ENCODE peak calls at places on chromosomes 3 and 15, in four cellular contexts. I is tibial nerve, E is upper lobe of right lung, Y is left lung. B is an unnamed sample.

GRCh38 chr3:72161870-72162617 is 377.1 kb upstream of the PROK2 start:
- DNase-seq in I (no peak), Y (no peak), E (no peak), B (no peak)

GRCh38 chr15:38029741-38030140 is 95.3 kb downstream of the TMCO5A start:
- DNase-seq in Y (no peak), I (no peak), E (no peak), B (no peak)

GRCh38 chr15:25175033-25175788 is 220.4 kb downstream of the SNRPN start:
- DNase-seq in I (no peak), Y (peak), E (peak), B (no peak)

GRCh38 chr15:75577401-75578205 is 1.5 kb downstream of the PTPN9 start:
- DNase-seq in E (no peak), Y (no peak), I (no peak), B (no peak)

GRCh38 chr3:194205675-194206133 is 69.8 kb downstream of the HES1 start:
- DNase-seq in E (no peak), I (no peak), Y (no peak), B (peak)

GRCh38 chr15:30956216-30956803 is 35.1 kb downstream of the MTMR10 start:
- DNase-seq in I (no peak), Y (no peak), E (no peak), B (no peak)

GRCh38 chr3:157549498-157549897 is 46.3 kb upstream of the VEPH1 start:
- DNase-seq in I (no peak), E (no peak), Y (no peak), B (no peak)

GRCh38 chr3:131568460-131568859 is 65.7 kb upstream of the MRPL3 start:
- DNase-seq in Y (no peak), I (no peak), E (no peak), B (no peak)

GRCh38 chr15:26191216-26191615 is 328.1 kb upstream of the ATP10A start:
- DNase-seq in Y (no peak), I (no peak), E (no peak), B (no peak)

GRCh38 chr15:80568298-80568697 is 126.8 kb upstream of the ABHD17C start:
- DNase-seq in I (no peak), E (no peak), Y (no peak), B (no peak)

GRCh38 chr3:2657408-2657807 is 452.8 kb downstream of the IL5RA start:
- DNase-seq in I (no peak), Y (no peak), E (no peak), B (no peak)

GRCh38 chr3:180059351-180059750 is 22.6 kb upstream of the PEX5L start:
- DNase-seq in Y (no peak), E (no peak), I (no peak), B (no peak)

GRCh38 chr3:176650478-176650877 is 546.8 kb downstream of the TBL1XR1 start:
- DNase-seq in I (no peak), E (no peak), Y (no peak), B (no peak)

GRCh38 chr3:42024578-42025387 is 62.9 kb upstream of the ULK4 start:
- DNase-seq in E (no peak), Y (no peak), I (no peak), B (no peak)

GRCh38 chr3:24396338-24396737 is 98.3 kb downstream of the THRB start:
- DNase-seq in E (no peak), Y (no peak), I (no peak), B (no peak)

GRCh38 chr15:52427804-52428203 is 100.9 kb downstream of the MYO5A start:
- DNase-seq in E (no peak), I (no peak), Y (no peak), B (no peak)

GRCh38 chr3:192409838-192410683 is 317.3 kb downstream of the FGF12 start:
- DNase-seq in Y (peak), E (no peak), I (no peak), B (no peak)

GRCh38 chr3:134374791-134375541 is 719 bp upstream of the AMOTL2 start:
- DNase-seq in Y (peak), E (peak), I (no peak), B (no peak)

GRCh38 chr3:133573629-133574194 is at the start of gene CDV3:
- DNase-seq in Y (no peak), I (no peak), E (no peak), B (no peak)

GRCh38 chr15:96410175-96411055 is 79.9 kb downstream of the NR2F2 start:
- DNase-seq in E (no peak), I (no peak), Y (no peak), B (no peak)

GRCh38 chr15:84949043-84949442 is 32.6 kb upstream of the PDE8A start:
- DNase-seq in Y (no peak), I (no peak), E (no peak), B (no peak)

GRCh38 chr3:126067959-126068358 is 16.0 kb downstream of the SLC41A3 start:
- DNase-seq in E (no peak), I (no peak), Y (no peak), B (no peak)

GRCh38 chr3:44284949-44285348 is 43.3 kb downstream of the TOPAZ1 start:
- DNase-seq in Y (no peak), E (no peak), I (no peak), B (no peak)

GRCh38 chr3:141289228-141289772 is 57.7 kb downstream of the PXYLP1 start:
- DNase-seq in I (no peak), E (no peak), Y (no peak), B (no peak)

GRCh38 chr3:53162672-53163458 is 1.9 kb downstream of the PRKCD start:
- DNase-seq in E (peak), I (no peak), Y (no peak), B (no peak)

GRCh38 chr15:25900426-25900825 is 37.3 kb upstream of the ATP10A start:
- DNase-seq in E (no peak), Y (no peak), I (no peak), B (no peak)

GRCh38 chr3:129033151-129033550 is 27.4 kb upstream of the GP9 start:
- DNase-seq in E (no peak), Y (no peak), I (no peak), B (no peak)

GRCh38 chr3:32569540-32570425 is 875 bp downstream of the DYNC1LI1 start:
- DNase-seq in Y (peak), E (peak), I (no peak), B (peak)

GRCh38 chr15:38528279-38528678 is 36.3 kb downstream of the RASGRP1 start:
- DNase-seq in E (no peak), I (no peak), Y (no peak), B (no peak)

GRCh38 chr3:129829640-129830039 is 63.9 kb downstream of the TMCC1 start:
- DNase-seq in Y (no peak), I (no peak), E (no peak), B (peak)

GRCh38 chr3:194577985-194578905 is 55.0 kb downstream of the TMEM44 start:
- DNase-seq in I (no peak), Y (no peak), E (no peak), B (no peak)

GRCh38 chr3:150663461-150663860 is 40.3 kb downstream of the ERICH6 start:
- DNase-seq in I (no peak), E (no peak), Y (no peak), B (no peak)

GRCh38 chr3:196486263-196486662 is 17.3 kb downstream of the RNF168 start:
- DNase-seq in E (no peak), I (no peak), Y (no peak), B (no peak)
- TF ChIP-seq CTCF in E (peak), I (no peak), Y (no peak), B (no peak)

GRCh38 chr15:77417642-77418041 is 2.3 kb downstream of the PEAK1 start:
- DNase-seq in Y (no peak), E (no peak), I (no peak), B (no peak)
- H3K4me3 ChIP-seq in Y (peak), E (peak), I (no peak), B (no peak)

GRCh38 chr3:185645596-185646381 is 59.7 kb downstream of the SENP2 start:
- DNase-seq in Y (no peak), I (no peak), E (no peak), B (no peak)
- H3K27ac ChIP-seq in Y (no peak), I (peak), E (no peak), B (no peak)

GRCh38 chr15:50354838-50355611 is at the start of gene GABPB1:
- DNase-seq in E (peak), I (peak), Y (peak), B (peak)

GRCh38 chr15:50355612-50355905 is 561 bp upstream of the GABPB1 start:
- DNase-seq in E (no peak), Y (no peak), I (no peak), B (no peak)

GRCh38 chr15:50355980-50356379 is 982 bp upstream of the GABPB1 start:
- DNase-seq in I (no peak), Y (no peak), E (no peak), B (no peak)

GRCh38 chr15:50353999-50354837 is 780 bp downstream of the GABPB1 start:
- DNase-seq in Y (peak), E (peak), I (peak), B (peak)

GRCh38 chr15:50358805-50359204 is 3.8 kb upstream of the GABPB1 start:
- DNase-seq in I (no peak), E (no peak), Y (no peak), B (peak)
- TF ChIP-seq CTCF in I (no peak), E (peak), Y (peak), B (peak)

DNA sequence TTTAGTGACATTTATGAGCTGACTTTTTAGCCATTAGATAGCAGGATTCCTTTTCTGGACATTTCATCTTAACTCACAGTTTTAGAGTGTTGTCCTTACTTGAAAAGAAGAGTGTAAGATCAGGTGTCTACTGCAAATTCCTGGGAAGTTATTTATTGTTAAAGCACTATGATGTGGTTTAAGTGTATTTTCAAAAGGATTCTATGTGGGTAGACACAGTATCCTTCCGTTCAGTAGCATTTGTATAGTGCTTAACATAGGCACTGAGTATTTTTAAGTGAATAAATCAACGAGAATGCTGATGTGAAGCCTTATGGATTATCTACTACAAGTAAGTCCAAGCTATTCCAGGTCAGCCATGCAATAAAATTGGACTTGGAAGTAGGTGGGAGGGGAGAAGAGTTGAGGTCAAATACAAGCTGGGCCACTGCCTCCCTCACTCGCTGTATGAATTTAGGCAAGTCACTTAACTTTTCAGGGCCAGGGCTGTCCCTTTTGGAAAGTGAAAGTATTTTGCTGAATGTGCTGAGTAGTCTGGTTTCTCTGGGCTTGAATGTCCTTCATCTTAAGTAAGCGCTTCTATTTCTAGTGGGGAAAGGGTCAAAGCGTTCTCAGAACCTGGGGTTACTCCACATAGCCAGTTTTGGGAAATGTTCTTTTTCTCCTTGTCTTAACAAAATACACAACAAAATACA is 48.6 kb downstream of the GAP43 start:
- DNase-seq in E (no peak), I (no peak), Y (no peak), B (no peak)
- H3K4me3 ChIP-seq in E (no peak), I (peak), Y (no peak), B (no peak)

DNA sequence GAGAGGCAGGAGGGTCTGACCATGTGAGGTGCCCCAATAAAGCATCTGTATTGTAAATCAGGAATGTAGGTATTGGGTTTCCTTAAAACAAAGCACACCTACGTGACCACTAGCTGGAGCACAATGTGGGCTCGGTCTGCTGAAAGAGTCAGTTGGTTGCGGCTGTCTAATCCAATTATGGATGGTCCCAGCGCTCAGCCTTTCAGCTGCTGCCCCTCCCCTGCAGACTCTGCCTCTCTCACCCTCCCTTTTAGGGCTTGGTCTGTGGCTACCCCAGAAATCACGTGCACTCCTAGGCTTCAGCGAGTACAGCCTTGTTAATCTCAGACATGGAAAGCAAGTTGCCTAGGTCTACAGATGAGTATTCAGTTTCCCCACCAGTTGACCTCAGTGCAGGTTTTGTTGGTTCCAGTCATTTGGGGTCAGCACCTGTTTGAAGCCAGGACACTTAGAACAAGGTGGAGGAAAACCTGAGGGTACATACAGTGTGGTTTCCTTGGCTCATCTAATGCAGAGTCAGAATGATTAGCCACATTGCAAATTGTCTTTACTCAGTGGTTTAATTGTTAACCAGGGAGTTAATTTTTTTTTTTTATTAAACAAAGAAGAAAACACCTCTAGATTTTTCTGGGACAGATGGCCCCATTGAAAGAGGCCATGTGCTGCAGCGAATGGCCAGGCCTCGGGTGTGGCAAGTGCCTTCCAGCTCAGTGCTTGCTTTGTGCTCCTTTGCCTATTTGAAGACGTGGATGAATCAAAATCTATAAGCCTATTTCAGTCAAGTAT is 137.7 kb downstream of the IGF1R start:
- DNase-seq in Y (no peak), I (no peak), E (no peak), B (no peak)
- H3K27ac ChIP-seq in Y (no peak), I (no peak), E (no peak), B (peak)

GRCh38 chr3:46675426-46675825 is 18.1 kb downstream of the ALS2CL start:
- DNase-seq in Y (peak), I (no peak), E (no peak), B (no peak)

GRCh38 chr3:46675843-46676567 is 17.5 kb downstream of the ALS2CL start:
- DNase-seq in Y (peak), E (peak), I (no peak), B (no peak)

GRCh38 chr3:46672349-46672695 is 21.2 kb downstream of the ALS2CL start:
- DNase-seq in E (peak), I (no peak), Y (peak), B (no peak)

GRCh38 chr3:46673151-46674030 is 20.1 kb downstream of the ALS2CL start:
- DNase-seq in Y (peak), I (no peak), E (peak), B (no peak)

GRCh38 chr3:46674031-46674592 is 19.4 kb downstream of the ALS2CL start:
- DNase-seq in E (peak), I (no peak), Y (peak), B (no peak)
- TF ChIP-seq CTCF in E (no peak), I (no peak), Y (no peak), B (no peak)

GRCh38 chr15:64773606-64774555 is 1.5 kb downstream of the RBPMS2 start:
- DNase-seq in I (no peak), Y (peak), E (no peak), B (no peak)
- H3K4me3 ChIP-seq in I (peak), Y (peak), E (peak), B (no peak)

GRCh38 chr3:159171333-159171732 is 369.5 kb downstream of the MFSD1 start:
- DNase-seq in I (no peak), E (no peak), Y (no peak), B (no peak)

GRCh38 chr3:159169828-159170227 is 368.0 kb downstream of the MFSD1 start:
- DNase-seq in Y (no peak), E (no peak), I (no peak), B (no peak)

GRCh38 chr3:159168788-159169187 is 366.9 kb downstream of the MFSD1 start:
- DNase-seq in E (no peak), I (no peak), Y (no peak), B (no peak)

GRCh38 chr3:159172473-159172872 is 370.6 kb downstream of the MFSD1 start:
- DNase-seq in I (no peak), E (no peak), Y (no peak), B (no peak)

DNA sequence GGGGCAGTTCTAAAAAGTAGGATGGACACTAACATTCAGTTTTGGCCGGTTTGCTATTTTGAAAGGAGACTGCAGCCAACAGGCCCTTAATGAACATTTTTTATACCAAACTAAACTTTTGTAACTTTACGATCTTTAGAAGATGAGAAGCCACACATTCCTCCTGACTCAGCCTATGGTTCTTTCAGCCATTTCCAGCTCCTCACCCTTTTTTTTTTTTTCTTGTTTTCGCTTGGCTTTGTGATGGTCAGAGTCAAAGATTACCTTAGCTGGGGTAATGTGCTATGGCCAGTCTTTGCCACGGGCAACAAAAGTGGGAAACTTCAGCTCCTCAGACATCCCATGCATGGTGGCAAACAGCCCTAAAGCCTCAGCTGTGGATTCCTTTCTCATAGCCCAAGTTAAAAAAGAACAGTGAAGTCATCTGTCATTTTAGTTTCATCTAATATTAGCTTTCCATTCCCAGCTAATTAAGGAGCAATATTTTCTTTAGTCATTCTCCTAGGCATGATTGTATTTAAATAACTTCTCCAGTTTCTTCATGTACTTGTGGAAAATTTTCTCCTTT is 368.7 kb downstream of the MFSD1 start:
- DNase-seq in I (no peak), Y (no peak), E (no peak), B (no peak)
- H3K27ac ChIP-seq in I (no peak), Y (no peak), E (no peak), B (no peak)

B was measured in HL-60.